ENCODE peak calls at places on chromosomes 7 and 10, in four cellular contexts. E, B, S and W are unnamed samples.

GRCh38 chr10:85857305-85857704 is 509.3 kb downstream of the GRID1 start:
- DNase-seq in E (no peak), B (no peak), S (no peak), W (no peak)

GRCh38 chr10:127907411-127908105 is 655 bp downstream of the PTPRE start:
- DNase-seq in B (no peak), E (no peak), S (no peak), W (no peak)

GRCh38 chr7:112484671-112485097 is 3.9 kb downstream of the LSMEM1 start:
- DNase-seq in B (no peak), E (peak; percentile 82), S (peak; percentile 94), W (peak; percentile 37)

GRCh38 chr10:67618116-67618515 is 77.9 kb downstream of the CTNNA3 start:
- DNase-seq in B (no peak), S (no peak), E (no peak), W (peak; percentile 35)

GRCh38 chr10:7260912-7261700 is 149.7 kb downstream of the SFMBT2 start:
- DNase-seq in S (no peak), B (no peak), E (no peak), W (peak; percentile 15)

GRCh38 chr10:42975558-42976352 is 101.1 kb upstream of the RET start:
- DNase-seq in E (no peak), S (no peak), B (no peak), W (peak; percentile 18)

GRCh38 chr7:85806321-85806720 is 619.5 kb upstream of the SEMA3D start:
- DNase-seq in B (peak; percentile 44), E (no peak), S (no peak), W (no peak)

GRCh38 chr7:12244129-12244528 is 33.0 kb downstream of the TMEM106B start:
- DNase-seq in S (peak; percentile 59), E (no peak), B (peak; percentile 66), W (peak; percentile 63)

GRCh38 chr10:119478111-119479047 is 64.1 kb downstream of the RGS10 start:
- DNase-seq in B (no peak), S (no peak), E (no peak), W (no peak)

GRCh38 chr10:58518775-58519174 is 6.1 kb downstream of the BICC1 start:
- DNase-seq in S (no peak), B (no peak), E (peak; percentile 74), W (no peak)

GRCh38 chr10:77863446-77863845 is 63.1 kb downstream of the DLG5 start:
- DNase-seq in E (no peak), S (no peak), B (no peak), W (no peak)